ENCODE peak calls at places on chromosomes 4 and X, in five cellular contexts. O is stimulated activated CD8-positive, alpha-beta memory T cell treated with anti-CD3 and anti-CD28 coated beads, Interleukin-7, amount 100 ng/mL, for 1 hour; G is activated gamma-delta T cell treated with Interleukin-2 at 50 U/mL for 16 hours; W is MV-4-11; I is AG10803. J is an unnamed sample.
A peak's percentile ranks its signal among the peaks of the same experiment; 100 is the strongest.

GRCh38 chr4:86334020-86334750 is 25.7 kb downstream of the MAPK10 start:
- DNase-seq in I (peak; percentile 3), W (no peak), G (no peak), O (no peak), J (no peak)

GRCh38 chr4:109294006-109294405 is 8.5 kb downstream of the COL25A1 start:
- DNase-seq in O (no peak), G (no peak), W (peak; percentile 81), I (no peak), J (no peak)

GRCh38 chr4:185227131-185227551 is 17.7 kb downstream of the SNX25 start:
- DNase-seq in I (no peak), W (no peak), O (no peak), G (no peak), J (no peak)

GRCh38 chrX:30812326-30812725 is 76.7 kb downstream of the TAB3 start:
- DNase-seq in G (no peak), I (no peak), O (no peak), W (peak; percentile 69), J (no peak)

GRCh38 chr4:147409350-147409749 is 71.5 kb upstream of the EDNRA start:
- DNase-seq in O (no peak), I (peak; percentile 7), W (peak; percentile 5), G (no peak), J (no peak)

GRCh38 chrX:13892856-13893255 is 76.0 kb upstream of the GPM6B start:
- DNase-seq in I (no peak), W (no peak), G (no peak), O (no peak), J (no peak)

GRCh38 chr4:73917081-73917501 is 47.9 kb downstream of the CXCL1 start:
- DNase-seq in O (no peak), W (peak; percentile 67), I (peak; percentile 96), G (no peak), J (no peak)

GRCh38 chr4:25089058-25089763 is 58.5 kb upstream of the LGI2 start:
- DNase-seq in O (no peak), G (no peak), W (no peak), I (no peak), J (no peak)

GRCh38 chr4:6641971-6642320 is 1.5 kb downstream of the MRFAP1 start:
- DNase-seq in G (no peak), I (no peak), O (no peak), W (no peak), J (no peak)

GRCh38 chr4:73815145-73815544 is 21.3 kb upstream of the CXCL6 start:
- DNase-seq in O (no peak), G (no peak), W (peak; percentile 78), I (no peak), J (no peak)

GRCh38 chrX:51894697-51895336 is 1.4 kb downstream of the MAGED1 start:
- DNase-seq in W (no peak), O (no peak), I (peak; percentile 38), G (peak; percentile 26), J (no peak)